ENCODE peak calls at places on chromosome 5, in seven cellular contexts. One of them, this sample, is unnamed.

GRCh38 chr5:80083115-80083890 is 48.2 kb downstream of the THBS4 start:
- DNase-seq in PC-9: peak; percentile 37
- DNase-seq in HCT116: peak; percentile 71
- DNase-seq in hepatocyte: peak; percentile 82
- DNase-seq in fibroblast of lung: peak; percentile 75
- DNase-seq in neural progenitor cell: peak; percentile 87
- DNase-seq in mammary epithelial cell: peak; percentile 52
- DNase-seq in this sample: peak; percentile 64

GRCh38 chr5:174412941-174413340 is 311.4 kb upstream of the MSX2 start:
- DNase-seq in neural progenitor cell: no peak
- DNase-seq in PC-9: no peak
- DNase-seq in hepatocyte: no peak
- DNase-seq in mammary epithelial cell: no peak
- DNase-seq in HCT116: no peak
- DNase-seq in fibroblast of lung: peak; percentile 70
- DNase-seq in this sample: no peak

GRCh38 chr5:11050596-11051304 is 289.7 kb upstream of the DAP start:
- DNase-seq in mammary epithelial cell: peak; percentile 4
- DNase-seq in HCT116: no peak
- DNase-seq in hepatocyte: no peak
- DNase-seq in PC-9: no peak
- DNase-seq in neural progenitor cell: no peak
- DNase-seq in fibroblast of lung: peak; percentile 26
- DNase-seq in this sample: no peak

GRCh38 chr5:144332265-144332664 is 161.6 kb downstream of the KCTD16 start:
- DNase-seq in neural progenitor cell: peak; percentile 29
- DNase-seq in PC-9: no peak
- DNase-seq in hepatocyte: no peak
- DNase-seq in HCT116: no peak
- DNase-seq in mammary epithelial cell: no peak
- DNase-seq in fibroblast of lung: no peak
- DNase-seq in this sample: no peak

GRCh38 chr5:5320062-5320805 is 102.2 kb upstream of the ICE1 start:
- DNase-seq in HCT116: no peak
- DNase-seq in mammary epithelial cell: no peak
- DNase-seq in fibroblast of lung: no peak
- DNase-seq in hepatocyte: no peak
- DNase-seq in PC-9: no peak
- DNase-seq in neural progenitor cell: no peak
- DNase-seq in this sample: no peak

GRCh38 chr5:15902050-15902449 is 277.5 kb downstream of the MARCHF11 start:
- DNase-seq in PC-9: no peak
- DNase-seq in neural progenitor cell: no peak
- DNase-seq in HCT116: no peak
- DNase-seq in mammary epithelial cell: no peak
- DNase-seq in hepatocyte: no peak
- DNase-seq in fibroblast of lung: no peak
- DNase-seq in this sample: no peak

GRCh38 chr5:51389582-51390463 is 6.6 kb downstream of the ISL1 start:
- DNase-seq in PC-9: no peak
- DNase-seq in neural progenitor cell: no peak
- DNase-seq in mammary epithelial cell: no peak
- DNase-seq in hepatocyte: no peak
- DNase-seq in HCT116: no peak
- DNase-seq in fibroblast of lung: no peak
- DNase-seq in this sample: no peak

GRCh38 chr5:100900142-100900795 is 2.8 kb downstream of the ST8SIA4 start:
- DNase-seq in fibroblast of lung: peak; percentile 51
- DNase-seq in neural progenitor cell: peak; percentile 44
- DNase-seq in hepatocyte: peak; percentile 28
- DNase-seq in HCT116: no peak
- DNase-seq in mammary epithelial cell: peak; percentile 25
- DNase-seq in PC-9: peak; percentile 13
- DNase-seq in this sample: peak; percentile 85

GRCh38 chr5:117504245-117504644 is 929.6 kb upstream of the SEMA6A start:
- DNase-seq in neural progenitor cell: no peak
- DNase-seq in HCT116: no peak
- DNase-seq in mammary epithelial cell: no peak
- DNase-seq in PC-9: no peak
- DNase-seq in fibroblast of lung: no peak
- DNase-seq in hepatocyte: no peak
- DNase-seq in this sample: no peak

GRCh38 chr5:151081426-151082273 is 816 bp upstream of the TNIP1 start:
- DNase-seq in neural progenitor cell: no peak
- DNase-seq in mammary epithelial cell: no peak
- DNase-seq in HCT116: no peak
- DNase-seq in hepatocyte: peak; percentile 86
- DNase-seq in fibroblast of lung: no peak
- DNase-seq in PC-9: no peak
- DNase-seq in this sample: no peak

GRCh38 chr5:117681855-117682254 is 1107.2 kb upstream of the SEMA6A start:
- DNase-seq in neural progenitor cell: no peak
- DNase-seq in fibroblast of lung: peak; percentile 1
- DNase-seq in PC-9: no peak
- DNase-seq in mammary epithelial cell: no peak
- DNase-seq in hepatocyte: no peak
- DNase-seq in HCT116: no peak
- DNase-seq in this sample: no peak

GRCh38 chr5:74934949-74935751 is 69.0 kb upstream of the FAM169A start:
- DNase-seq in fibroblast of lung: peak; percentile 54
- DNase-seq in hepatocyte: peak; percentile 32
- DNase-seq in neural progenitor cell: peak; percentile 64
- DNase-seq in mammary epithelial cell: peak; percentile 59
- DNase-seq in PC-9: no peak
- DNase-seq in HCT116: peak; percentile 38
- DNase-seq in this sample: peak; percentile 95

GRCh38 chr5:132718544-132719312 is 18.6 kb downstream of the KIF3A start:
- DNase-seq in hepatocyte: no peak
- DNase-seq in fibroblast of lung: no peak
- DNase-seq in mammary epithelial cell: no peak
- DNase-seq in HCT116: no peak
- DNase-seq in PC-9: no peak
- DNase-seq in neural progenitor cell: no peak
- DNase-seq in this sample: no peak

GRCh38 chr5:9630251-9630650 is at the start of gene TAS2R1:
- DNase-seq in neural progenitor cell: no peak
- DNase-seq in mammary epithelial cell: no peak
- DNase-seq in PC-9: no peak
- DNase-seq in fibroblast of lung: no peak
- DNase-seq in hepatocyte: no peak
- DNase-seq in HCT116: no peak
- DNase-seq in this sample: no peak

GRCh38 chr5:123571927-123572326 is 60.0 kb downstream of the CSNK1G3 start:
- DNase-seq in PC-9: no peak
- DNase-seq in fibroblast of lung: peak; percentile 20
- DNase-seq in mammary epithelial cell: no peak
- DNase-seq in HCT116: no peak
- DNase-seq in neural progenitor cell: no peak
- DNase-seq in hepatocyte: no peak
- DNase-seq in this sample: no peak

GRCh38 chr5:1748271-1748670 is 51.4 kb downstream of the MRPL36 start:
- DNase-seq in PC-9: no peak
- DNase-seq in mammary epithelial cell: no peak
- DNase-seq in HCT116: no peak
- DNase-seq in neural progenitor cell: no peak
- DNase-seq in hepatocyte: no peak
- DNase-seq in fibroblast of lung: no peak
- DNase-seq in this sample: no peak

GRCh38 chr5:58085800-58086199 is 374.1 kb downstream of the PLK2 start:
- DNase-seq in hepatocyte: no peak
- DNase-seq in mammary epithelial cell: peak; percentile 71
- DNase-seq in PC-9: peak; percentile 62
- DNase-seq in HCT116: peak; percentile 8
- DNase-seq in neural progenitor cell: no peak
- DNase-seq in fibroblast of lung: peak; percentile 92
- DNase-seq in this sample: peak; percentile 60

GRCh38 chr5:124747770-124748686 is 1.6 kb upstream of the ZNF608 start:
- DNase-seq in fibroblast of lung: no peak
- DNase-seq in PC-9: no peak
- DNase-seq in neural progenitor cell: peak; percentile 43
- DNase-seq in mammary epithelial cell: peak; percentile 5
- DNase-seq in HCT116: no peak
- DNase-seq in hepatocyte: peak; percentile 28
- DNase-seq in this sample: no peak

GRCh38 chr5:127517110-127517479 is 345 bp upstream of the PRRC1 start:
- DNase-seq in hepatocyte: no peak
- DNase-seq in neural progenitor cell: no peak
- DNase-seq in HCT116: no peak
- DNase-seq in PC-9: no peak
- DNase-seq in mammary epithelial cell: no peak
- DNase-seq in fibroblast of lung: peak; percentile 52
- DNase-seq in this sample: no peak

GRCh38 chr5:139092741-139093140 is 105.4 kb downstream of the SIL1 start:
- DNase-seq in neural progenitor cell: no peak
- DNase-seq in PC-9: no peak
- DNase-seq in mammary epithelial cell: no peak
- DNase-seq in HCT116: no peak
- DNase-seq in hepatocyte: no peak
- DNase-seq in fibroblast of lung: no peak
- DNase-seq in this sample: no peak

GRCh38 chr5:142888469-142889085 is 118.4 kb downstream of the ARHGAP26 start:
- DNase-seq in mammary epithelial cell: no peak
- DNase-seq in PC-9: peak; percentile 28
- DNase-seq in HCT116: no peak
- DNase-seq in fibroblast of lung: peak; percentile 54
- DNase-seq in hepatocyte: peak; percentile 69
- DNase-seq in neural progenitor cell: peak; percentile 69
- DNase-seq in this sample: peak; percentile 55

GRCh38 chr5:133434336-133434735 is 178.0 kb downstream of the FSTL4 start:
- DNase-seq in fibroblast of lung: no peak
- DNase-seq in mammary epithelial cell: no peak
- DNase-seq in PC-9: no peak
- DNase-seq in HCT116: no peak
- DNase-seq in neural progenitor cell: no peak
- DNase-seq in hepatocyte: no peak
- DNase-seq in this sample: no peak

GRCh38 chr5:173981362-173981761 is 7.6 kb upstream of the C5orf47 start:
- DNase-seq in PC-9: no peak
- DNase-seq in HCT116: no peak
- DNase-seq in neural progenitor cell: peak; percentile 76
- DNase-seq in mammary epithelial cell: no peak
- DNase-seq in hepatocyte: no peak
- DNase-seq in fibroblast of lung: no peak
- DNase-seq in this sample: no peak

GRCh38 chr5:1745806-1746370 is 53.7 kb downstream of the MRPL36 start:
- DNase-seq in fibroblast of lung: no peak
- DNase-seq in HCT116: no peak
- DNase-seq in PC-9: no peak
- DNase-seq in hepatocyte: no peak
- DNase-seq in mammary epithelial cell: no peak
- DNase-seq in neural progenitor cell: no peak
- DNase-seq in this sample: no peak

GRCh38 chr5:144187699-144188294 is 17.1 kb downstream of the KCTD16 start:
- DNase-seq in neural progenitor cell: no peak
- DNase-seq in HCT116: no peak
- DNase-seq in mammary epithelial cell: peak; percentile 83
- DNase-seq in hepatocyte: peak; percentile 72
- DNase-seq in fibroblast of lung: peak; percentile 99
- DNase-seq in PC-9: peak; percentile 45
- DNase-seq in this sample: peak; percentile 92

GRCh38 chr5:34007116-34007674 is 655 bp downstream of the AMACR start:
- DNase-seq in neural progenitor cell: peak; percentile 30
- DNase-seq in PC-9: peak; percentile 20
- DNase-seq in HCT116: no peak
- DNase-seq in hepatocyte: no peak
- DNase-seq in mammary epithelial cell: no peak
- DNase-seq in fibroblast of lung: no peak
- DNase-seq in this sample: no peak
- H3K27ac ChIP-seq in neural progenitor cell: peak overlapping the region; percentile 76
- H3K27ac ChIP-seq in PC-9: peak overlapping the region; percentile 37
- H3K27ac ChIP-seq in HCT116: peak overlapping the region; percentile 91
- H3K27ac ChIP-seq in hepatocyte: peak overlapping the region; percentile 94
- H3K27ac ChIP-seq in mammary epithelial cell: peak overlapping the region; percentile 80
- H3K27ac ChIP-seq in fibroblast of lung: peak overlapping the region; percentile 63
- H3K27ac ChIP-seq in this sample: peak overlapping the region; percentile 37

DNA sequence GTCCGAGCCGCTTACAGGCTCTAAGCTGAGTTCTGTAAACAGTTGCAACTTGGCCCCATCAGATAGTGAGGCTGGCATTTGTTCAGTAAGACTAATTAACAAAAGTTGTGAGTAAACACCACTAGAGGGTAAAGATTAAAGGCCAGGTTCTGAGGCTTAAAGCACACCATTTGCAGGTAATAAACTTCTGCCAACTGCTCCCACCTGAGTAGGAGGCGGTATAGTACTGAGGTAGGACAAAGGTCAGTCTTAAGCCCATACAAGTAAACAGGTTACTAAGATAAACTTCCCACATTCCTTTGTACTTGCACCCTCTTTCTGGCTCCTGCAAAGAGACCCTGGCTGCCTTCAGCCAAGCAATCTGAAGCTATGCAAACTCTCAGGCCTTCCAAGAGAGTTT is 419.6 kb downstream of the DNAH5 start:
- DNase-seq in PC-9: no peak
- DNase-seq in mammary epithelial cell: no peak
- DNase-seq in hepatocyte: peak; percentile 43
- DNase-seq in fibroblast of lung: no peak
- DNase-seq in HCT116: no peak
- DNase-seq in neural progenitor cell: no peak
- DNase-seq in this sample: no peak
- TF ChIP-seq EZH2 in PC-9: no peak
- TF ChIP-seq EZH2 in mammary epithelial cell: no peak
- TF ChIP-seq EZH2 in hepatocyte: no peak
- TF ChIP-seq EZH2 in fibroblast of lung: no peak
- TF ChIP-seq EZH2 in HCT116: no peak
- TF ChIP-seq EZH2 in neural progenitor cell: no peak
- TF ChIP-seq EZH2 in this sample: no peak

GRCh38 chr5:176366575-176366894 is 1.2 kb downstream of the ARL10 start:
- DNase-seq in fibroblast of lung: no peak
- DNase-seq in PC-9: no peak
- DNase-seq in neural progenitor cell: no peak
- DNase-seq in HCT116: no peak
- DNase-seq in hepatocyte: no peak
- DNase-seq in mammary epithelial cell: no peak
- DNase-seq in this sample: no peak

GRCh38 chr5:176362098-176362442 is 506 bp upstream of the KIAA1191 start:
- DNase-seq in PC-9: no peak
- DNase-seq in hepatocyte: no peak
- DNase-seq in fibroblast of lung: no peak
- DNase-seq in HCT116: no peak
- DNase-seq in mammary epithelial cell: no peak
- DNase-seq in neural progenitor cell: no peak
- DNase-seq in this sample: no peak

GRCh38 chr5:176361437-176362097 is at the start of gene KIAA1191:
- DNase-seq in fibroblast of lung: peak; percentile 91
- DNase-seq in neural progenitor cell: peak; percentile 92
- DNase-seq in PC-9: peak; percentile 94
- DNase-seq in hepatocyte: peak; percentile 96
- DNase-seq in HCT116: peak; percentile 77
- DNase-seq in mammary epithelial cell: peak; percentile 86
- DNase-seq in this sample: peak; percentile 94

GRCh38 chr5:176365663-176366574 is 632 bp downstream of the ARL10 start:
- DNase-seq in HCT116: no peak
- DNase-seq in neural progenitor cell: peak; percentile 86
- DNase-seq in hepatocyte: peak; percentile 62
- DNase-seq in fibroblast of lung: peak; percentile 72
- DNase-seq in mammary epithelial cell: no peak
- DNase-seq in PC-9: peak; percentile 17
- DNase-seq in this sample: peak; percentile 45

GRCh38 chr5:176364765-176365662 is at the start of gene ARL10:
- DNase-seq in fibroblast of lung: peak; percentile 53
- DNase-seq in PC-9: no peak
- DNase-seq in hepatocyte: peak; percentile 61
- DNase-seq in HCT116: no peak
- DNase-seq in neural progenitor cell: peak; percentile 68
- DNase-seq in mammary epithelial cell: no peak
- DNase-seq in this sample: peak; percentile 48
- H3K27me3 ChIP-seq in fibroblast of lung: no peaks in the 10 kb centered on the region
- H3K27me3 ChIP-seq in PC-9: no peaks in the 10 kb centered on the region
- H3K27me3 ChIP-seq in hepatocyte: no peaks in the 10 kb centered on the region
- H3K27me3 ChIP-seq in HCT116: no peaks in the 10 kb centered on the region
- H3K27me3 ChIP-seq in neural progenitor cell: peaks cover 60% of the 10 kb centered on the region
- H3K27me3 ChIP-seq in mammary epithelial cell: no peaks in the 10 kb centered on the region
- H3K27me3 ChIP-seq in this sample: no peaks in the 10 kb centered on the region

GRCh38 chr5:172640822-172641358 is at the start of gene NEURL1B:
- DNase-seq in fibroblast of lung: peak; percentile 55
- DNase-seq in hepatocyte: peak; percentile 91
- DNase-seq in HCT116: peak; percentile 26
- DNase-seq in PC-9: peak; percentile 81
- DNase-seq in neural progenitor cell: peak; percentile 95
- DNase-seq in mammary epithelial cell: peak; percentile 66
- DNase-seq in this sample: peak; percentile 33
- H3K27ac ChIP-seq in fibroblast of lung: peak within 1 kb of the TSS; percentile 32
- H3K27ac ChIP-seq in hepatocyte: no peak within 1 kb of the TSS
- H3K27ac ChIP-seq in HCT116: peak within 1 kb of the TSS; percentile 40
- H3K27ac ChIP-seq in PC-9: no peak within 1 kb of the TSS
- H3K27ac ChIP-seq in neural progenitor cell: no peak within 1 kb of the TSS
- H3K27ac ChIP-seq in mammary epithelial cell: peak within 1 kb of the TSS; percentile 8
- H3K27ac ChIP-seq in this sample: no peak within 1 kb of the TSS

This sample was measured in endothelial cell of umbilical vein.